ENCODE peak calls at places on chromosome 13, in seven cellular contexts. S is left ventricle myocardium inferior; Z is amniotic stem cell; B is effector CD4-positive, alpha-beta T cell; V is HFFc6; X is omental fat pad; I is GM23338. H is an unnamed sample.
A peak's percentile ranks its signal among the peaks of the same experiment; 100 is the strongest.

GRCh38 chr13:23953860-23954512 is 56.7 kb upstream of the C1QTNF9B start:
- DNase-seq in S (no peak), Z (no peak), B (no peak), V (no peak), X (no peak), I (no peak), H (no peak)

GRCh38 chr13:39186205-39186880 is 148.1 kb downstream of the NHLRC3 start:
- DNase-seq in S (no peak), Z (no peak), B (no peak), V (no peak), X (no peak), I (no peak), H (no peak)

GRCh38 chr13:62088155-62088554 is 672.5 kb upstream of the PCDH20 start:
- DNase-seq in S (no peak), Z (no peak), B (no peak), V (no peak), X (no peak), I (no peak), H (no peak)

GRCh38 chr13:40986328-40986856 is 32.7 kb downstream of the ELF1 start:
- DNase-seq in S (no peak), Z (no peak), B (no peak), V (no peak), X (no peak), I (no peak), H (no peak)

GRCh38 chr13:26026211-26026610 is 25.6 kb downstream of the SHISA2 start:
- DNase-seq in S (no peak), Z (no peak), B (no peak), V (no peak), X (no peak), I (no peak), H (no peak)

GRCh38 chr13:46551410-46552301 is 1.3 kb upstream of the LRCH1 start:
- DNase-seq in S (peak; percentile 86), Z (peak; percentile 48), B (peak; percentile 56), V (peak; percentile 79), X (peak; percentile 84), I (peak; percentile 87), H (peak; percentile 86)

GRCh38 chr13:106573279-106573831 is 5.4 kb upstream of the ARGLU1 start:
- DNase-seq in S (no peak), Z (no peak), B (no peak), V (peak; percentile 76), X (no peak), I (no peak), H (no peak)

GRCh38 chr13:28313579-28313978 is 175.2 kb downstream of the PAN3 start:
- DNase-seq in S (no peak), Z (no peak), B (no peak), V (peak; percentile 44), X (no peak), I (peak; percentile 82), H (no peak)

GRCh38 chr13:62613819-62614218 is 1198.2 kb upstream of the PCDH20 start:
- DNase-seq in S (no peak), Z (no peak), B (no peak), V (no peak), X (no peak), I (no peak), H (no peak)

GRCh38 chr13:99614465-99614885 is 113.2 kb downstream of the TM9SF2 start:
- DNase-seq in S (no peak), Z (no peak), B (no peak), V (peak; percentile 16), X (no peak), I (peak; percentile 66), H (no peak)

GRCh38 chr13:45396548-45397095 is 21.6 kb downstream of the SLC25A30 start:
- DNase-seq in S (no peak), Z (no peak), B (no peak), V (no peak), X (no peak), I (no peak), H (no peak)

GRCh38 chr13:23618341-23618740 is 48.1 kb downstream of the TNFRSF19 start:
- DNase-seq in S (no peak), Z (no peak), B (no peak), V (peak; percentile 72), X (no peak), I (peak; percentile 30), H (no peak)

GRCh38 chr13:106156468-106156867 is 379.0 kb downstream of the EFNB2 start:
- DNase-seq in S (no peak), Z (peak; percentile 90), B (no peak), V (peak; percentile 99), X (no peak), I (no peak), H (no peak)

GRCh38 chr13:39600766-39601165 is 2.2 kb downstream of the LHFPL6 start:
- DNase-seq in S (peak; percentile 60), Z (no peak), B (no peak), V (no peak), X (no peak), I (peak; percentile 70), H (peak; percentile 65)

GRCh38 chr13:43157796-43158195 is 134.4 kb downstream of the DNAJC15 start:
- DNase-seq in S (no peak), Z (no peak), B (no peak), V (peak; percentile 52), X (no peak), I (no peak), H (no peak)

GRCh38 chr13:43300817-43301216 is 277.4 kb downstream of the DNAJC15 start:
- DNase-seq in S (no peak), Z (no peak), B (no peak), V (no peak), X (no peak), I (no peak), H (no peak)

GRCh38 chr13:112732679-112733078 is 42.8 kb downstream of the ATP11A start:
- DNase-seq in S (no peak), Z (no peak), B (no peak), V (no peak), X (no peak), I (no peak), H (no peak)

GRCh38 chr13:61685683-61686013 is 270.0 kb upstream of the PCDH20 start:
- DNase-seq in S (no peak), Z (no peak), B (no peak), V (no peak), X (no peak), I (peak; percentile 66), H (no peak)

GRCh38 chr13:26563713-26564112 is 6.2 kb downstream of the WASF3 start:
- DNase-seq in S (no peak), Z (no peak), B (no peak), V (no peak), X (no peak), I (no peak), H (no peak)

GRCh38 chr13:51525567-51526165 is 58.6 kb upstream of the WDFY2 start:
- DNase-seq in S (no peak), Z (no peak), B (no peak), V (peak; percentile 55), X (no peak), I (no peak), H (no peak)

GRCh38 chr13:40070357-40070756 is 414.9 kb downstream of the COG6 start:
- DNase-seq in S (no peak), Z (no peak), B (no peak), V (no peak), X (no peak), I (no peak), H (no peak)

GRCh38 chr13:74040200-74040599 is 94.0 kb downstream of the KLF12 start:
- DNase-seq in S (peak; percentile 46), Z (no peak), B (peak; percentile 9), V (no peak), X (no peak), I (peak; percentile 91), H (no peak)

GRCh38 chr13:93259527-93260080 is 33.0 kb downstream of the GPC6 start:
- DNase-seq in S (no peak), Z (no peak), B (no peak), V (no peak), X (no peak), I (no peak), H (no peak)

GRCh38 chr13:24540236-24541126 is 27.9 kb upstream of the PARP4 start:
- DNase-seq in S (no peak), Z (no peak), B (no peak), V (no peak), X (no peak), I (peak; percentile 87), H (no peak)

GRCh38 chr13:73142091-73142490 is 83.3 kb downstream of the KLF5 start:
- DNase-seq in S (no peak), Z (no peak), B (no peak), V (no peak), X (no peak), I (no peak), H (no peak)

GRCh38 chr13:29993716-29994488 is 143.5 kb upstream of the UBL3 start:
- DNase-seq in S (no peak), Z (peak; percentile 6), B (no peak), V (peak; percentile 81), X (no peak), I (no peak), H (no peak)

H was measured in heart left ventricle.